ENCODE peak calls at places on chromosomes 11 and 22, in four cellular contexts. One of them, this sample, is unnamed.
A peak's percentile ranks its signal among the peaks of the same experiment; 100 is the strongest.

GRCh38 chr11:111623527-111624030 is 21.3 kb downstream of the SIK2 start:
- DNase-seq in left ventricle myocardium inferior: no peak
- DNase-seq in fibroblast of lung: no peak
- DNase-seq in left lung: no peak
- DNase-seq in this sample: no peak

GRCh38 chr11:13261600-13262061 is 16.0 kb upstream of the BMAL1 start:
- DNase-seq in left ventricle myocardium inferior: no peak
- DNase-seq in left lung: no peak
- DNase-seq in fibroblast of lung: peak; percentile 87
- DNase-seq in this sample: no peak

GRCh38 chr11:83007909-83008580 is 63.7 kb downstream of the RAB30 start:
- DNase-seq in left lung: peak; percentile 37
- DNase-seq in fibroblast of lung: peak; percentile 43
- DNase-seq in left ventricle myocardium inferior: peak; percentile 55
- DNase-seq in this sample: peak; percentile 66

GRCh38 chr11:56819916-56820315 is 71.4 kb upstream of the OR9G4 start:
- DNase-seq in left lung: no peak
- DNase-seq in left ventricle myocardium inferior: no peak
- DNase-seq in fibroblast of lung: peak; percentile 17
- DNase-seq in this sample: no peak

GRCh38 chr11:6481924-6482275 is 599 bp downstream of the TIMM10B start:
- DNase-seq in fibroblast of lung: no peak
- DNase-seq in left lung: no peak
- DNase-seq in left ventricle myocardium inferior: no peak
- DNase-seq in this sample: no peak

GRCh38 chr11:34234086-34234740 is 123.6 kb downstream of the ABTB2 start:
- DNase-seq in fibroblast of lung: peak; percentile 82
- DNase-seq in left lung: peak; percentile 44
- DNase-seq in left ventricle myocardium inferior: no peak
- DNase-seq in this sample: no peak

GRCh38 chr11:393219-394033 is 583 bp upstream of the PKP3 start:
- DNase-seq in left lung: no peak
- DNase-seq in left ventricle myocardium inferior: no peak
- DNase-seq in fibroblast of lung: peak; percentile 76
- DNase-seq in this sample: no peak

GRCh38 chr11:84316866-84317560 is 1030.8 kb upstream of the CCDC90B start:
- DNase-seq in left ventricle myocardium inferior: no peak
- DNase-seq in left lung: no peak
- DNase-seq in fibroblast of lung: peak; percentile 75
- DNase-seq in this sample: no peak

GRCh38 chr11:132718711-132719641 is 813.3 kb downstream of the OPCML start:
- DNase-seq in fibroblast of lung: peak; percentile 78
- DNase-seq in left lung: no peak
- DNase-seq in left ventricle myocardium inferior: no peak
- DNase-seq in this sample: no peak

GRCh38 chr11:11244470-11245080 is 108.5 kb downstream of the CSNK2A3 start:
- DNase-seq in fibroblast of lung: no peak
- DNase-seq in left lung: no peak
- DNase-seq in left ventricle myocardium inferior: no peak
- DNase-seq in this sample: no peak

GRCh38 chr22:24554316-24555159 is at the start of gene GUCD1:
- DNase-seq in left lung: peak; percentile 51
- DNase-seq in fibroblast of lung: peak; percentile 51
- DNase-seq in left ventricle myocardium inferior: peak; percentile 22
- DNase-seq in this sample: peak; percentile 33

GRCh38 chr22:23530106-23530505 is 50.0 kb downstream of the IGLL1 start:
- DNase-seq in left lung: peak; percentile 20
- DNase-seq in fibroblast of lung: no peak
- DNase-seq in left ventricle myocardium inferior: no peak
- DNase-seq in this sample: no peak

GRCh38 chr11:64918056-64918455 is 1.0 kb upstream of the ATG2A start:
- DNase-seq in left lung: no peak
- DNase-seq in fibroblast of lung: peak; percentile 59
- DNase-seq in left ventricle myocardium inferior: no peak
- DNase-seq in this sample: no peak

GRCh38 chr11:16001899-16002426 is 354.4 kb downstream of the SOX6 start:
- DNase-seq in left lung: peak; percentile 34
- DNase-seq in left ventricle myocardium inferior: no peak
- DNase-seq in fibroblast of lung: peak; percentile 98
- DNase-seq in this sample: no peak
- H3K4me3 ChIP-seq in left lung: no peak overlapping the region
- H3K4me3 ChIP-seq in left ventricle myocardium inferior: no peak overlapping the region
- H3K4me3 ChIP-seq in fibroblast of lung: peak overlapping the region; percentile 23
- H3K4me3 ChIP-seq in this sample: no peak overlapping the region

DNA sequence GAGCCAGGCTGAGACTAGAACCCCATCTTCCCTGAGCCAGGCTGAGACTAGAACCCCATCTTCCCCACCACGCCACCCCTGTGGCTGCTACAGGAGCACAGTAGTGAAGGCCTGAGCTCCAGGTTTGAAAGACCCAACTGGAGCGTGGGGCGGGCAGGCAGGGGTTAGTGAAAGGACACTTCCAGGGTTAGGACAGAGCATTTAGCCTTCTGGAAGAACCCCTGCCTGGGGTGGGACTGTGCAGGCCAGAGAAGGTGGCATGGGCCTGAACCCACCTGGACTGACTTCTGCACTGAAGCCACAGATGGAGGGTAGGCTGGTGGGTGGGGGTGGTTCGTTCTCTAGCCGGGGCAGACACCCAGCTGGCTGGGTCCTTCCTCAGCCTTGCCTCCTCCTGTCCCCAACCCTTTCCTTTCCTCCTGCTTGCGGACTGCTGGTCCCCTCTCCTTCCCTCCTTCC is 24.1 kb downstream of the SUN2 start:
- DNase-seq in left lung: no peak
- DNase-seq in left ventricle myocardium inferior: no peak
- DNase-seq in fibroblast of lung: no peak
- DNase-seq in this sample: no peak
- H3K27ac ChIP-seq in left lung: no peak overlapping the region
- H3K27ac ChIP-seq in left ventricle myocardium inferior: peak overlapping the region; percentile 84
- H3K27ac ChIP-seq in fibroblast of lung: no peak overlapping the region
- H3K27ac ChIP-seq in this sample: peak overlapping the region; percentile 87

DNA sequence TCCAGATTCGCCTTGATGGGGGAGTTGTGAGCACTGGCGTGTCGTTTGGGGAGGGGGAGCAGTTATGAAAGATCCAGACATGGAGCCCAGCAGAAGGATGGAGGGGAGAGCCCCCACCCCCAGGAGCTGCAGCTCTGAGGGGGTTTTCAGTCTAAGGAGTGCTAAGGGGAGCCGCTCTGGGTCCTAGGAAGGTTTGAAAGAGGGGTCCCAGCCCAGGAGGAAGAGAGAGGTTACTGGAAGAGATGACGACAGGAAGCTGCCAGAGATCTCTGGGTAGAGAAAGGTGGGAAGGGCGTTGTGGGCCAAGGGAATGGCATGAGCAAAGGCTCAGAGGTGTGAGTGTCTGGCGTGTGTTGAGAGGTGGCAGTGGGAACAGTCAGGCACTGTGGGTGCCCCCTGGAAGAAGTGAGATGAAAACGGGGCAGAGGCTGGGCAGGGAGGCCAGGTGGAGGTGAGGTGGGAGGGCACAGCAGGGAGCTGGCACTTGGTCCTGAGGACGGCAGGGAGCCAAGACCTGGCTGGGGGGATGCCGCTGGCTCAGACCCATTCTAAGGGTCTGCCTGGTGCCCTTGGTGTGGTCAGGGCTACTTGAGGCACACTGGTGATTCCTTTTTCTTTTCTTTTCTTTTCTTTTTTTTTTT is 1.8 kb downstream of the MGAT3 start:
- DNase-seq in left lung: no peak
- DNase-seq in fibroblast of lung: no peak
- DNase-seq in left ventricle myocardium inferior: no peak
- DNase-seq in this sample: no peak
- H3K4me3 ChIP-seq in left lung: peak overlapping the region; percentile 37
- H3K4me3 ChIP-seq in fibroblast of lung: no peak overlapping the region
- H3K4me3 ChIP-seq in left ventricle myocardium inferior: peak overlapping the region; percentile 75
- H3K4me3 ChIP-seq in this sample: no peak overlapping the region

GRCh38 chr11:120695426-120695825 is 183.9 kb downstream of the GRIK4 start:
- DNase-seq in fibroblast of lung: no peak
- DNase-seq in left lung: no peak
- DNase-seq in left ventricle myocardium inferior: no peak
- DNase-seq in this sample: no peak

GRCh38 chr11:120694706-120695105 is 183.2 kb downstream of the GRIK4 start:
- DNase-seq in fibroblast of lung: no peak
- DNase-seq in left lung: no peak
- DNase-seq in left ventricle myocardium inferior: no peak
- DNase-seq in this sample: no peak

GRCh38 chr11:120696597-120696996 is 185.0 kb downstream of the GRIK4 start:
- DNase-seq in left ventricle myocardium inferior: no peak
- DNase-seq in left lung: no peak
- DNase-seq in fibroblast of lung: no peak
- DNase-seq in this sample: no peak

GRCh38 chr11:120702656-120703055 is 191.1 kb downstream of the GRIK4 start:
- DNase-seq in left ventricle myocardium inferior: no peak
- DNase-seq in fibroblast of lung: no peak
- DNase-seq in left lung: no peak
- DNase-seq in this sample: no peak

GRCh38 chr11:120698918-120699317 is 187.4 kb downstream of the GRIK4 start:
- DNase-seq in left ventricle myocardium inferior: no peak
- DNase-seq in left lung: no peak
- DNase-seq in fibroblast of lung: no peak
- DNase-seq in this sample: no peak
- H3K27ac ChIP-seq in left ventricle myocardium inferior: no peak overlapping the region
- H3K27ac ChIP-seq in left lung: no peak overlapping the region
- H3K27ac ChIP-seq in fibroblast of lung: no peak overlapping the region
- H3K27ac ChIP-seq in this sample: no peak overlapping the region

GRCh38 chr22:37167981-37168647 is 18.4 kb upstream of the IL2RB start:
- DNase-seq in left ventricle myocardium inferior: no peak
- DNase-seq in left lung: peak; percentile 10
- DNase-seq in fibroblast of lung: no peak
- DNase-seq in this sample: no peak
- H3K4me3 ChIP-seq in left ventricle myocardium inferior: no peak overlapping the region
- H3K4me3 ChIP-seq in left lung: no peak overlapping the region
- H3K4me3 ChIP-seq in fibroblast of lung: no peak overlapping the region
- H3K4me3 ChIP-seq in this sample: no peak overlapping the region

DNA sequence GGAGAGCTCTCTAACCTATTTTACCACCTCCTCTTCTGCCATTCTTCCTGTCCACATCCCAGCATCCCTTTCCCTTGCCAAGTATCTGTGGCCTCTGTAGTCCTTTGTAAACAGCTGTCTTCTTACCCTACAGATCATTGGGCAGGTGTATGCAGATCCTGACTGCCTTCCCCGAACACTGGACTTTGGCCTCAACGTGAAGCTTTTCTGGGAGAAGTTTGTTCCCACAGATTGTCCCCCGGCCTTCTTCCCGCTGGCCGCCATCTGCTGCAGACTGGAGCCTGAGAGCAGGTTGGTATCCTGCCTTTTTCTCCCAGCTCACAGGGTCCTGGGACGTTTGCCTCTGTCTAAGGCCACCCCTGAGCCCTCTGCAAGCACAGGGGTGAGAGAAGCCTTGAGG is 17.3 kb downstream of the PIK3IP1 start:
- DNase-seq in left ventricle myocardium inferior: no peak
- DNase-seq in fibroblast of lung: no peak
- DNase-seq in left lung: no peak
- DNase-seq in this sample: peak; percentile 40
- H3K27ac ChIP-seq in left ventricle myocardium inferior: no peak overlapping the region
- H3K27ac ChIP-seq in fibroblast of lung: no peak overlapping the region
- H3K27ac ChIP-seq in left lung: peak overlapping the region; percentile 18
- H3K27ac ChIP-seq in this sample: no peak overlapping the region

DNA sequence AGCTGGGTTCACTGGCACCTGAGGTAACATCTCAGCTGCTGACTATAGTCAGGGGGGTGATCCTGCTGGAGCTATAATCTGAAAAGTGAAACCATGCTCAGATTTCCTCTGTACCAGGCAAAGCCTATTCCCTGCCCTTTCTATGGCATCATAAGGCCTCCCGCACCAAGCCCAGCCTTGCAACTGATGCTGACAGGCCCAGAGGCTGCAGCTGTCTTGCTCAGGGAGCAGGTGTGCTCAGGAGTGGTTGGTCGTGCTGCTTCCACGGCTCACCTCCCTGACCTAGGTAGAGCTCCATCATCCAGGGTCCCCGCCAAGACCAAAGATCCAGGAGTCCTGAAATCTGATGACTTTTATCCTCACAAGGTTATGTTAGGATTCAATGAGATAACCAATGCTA is 121.7 kb downstream of the FEZ1 start:
- DNase-seq in fibroblast of lung: no peak
- DNase-seq in left ventricle myocardium inferior: no peak
- DNase-seq in left lung: no peak
- DNase-seq in this sample: no peak
- H3K4me3 ChIP-seq in fibroblast of lung: no peak overlapping the region
- H3K4me3 ChIP-seq in left ventricle myocardium inferior: no peak overlapping the region
- H3K4me3 ChIP-seq in left lung: no peak overlapping the region
- H3K4me3 ChIP-seq in this sample: no peak overlapping the region

GRCh38 chr11:117075186-117075585 is 23.0 kb downstream of the SIK3 start:
- DNase-seq in fibroblast of lung: peak; percentile 69
- DNase-seq in left ventricle myocardium inferior: no peak
- DNase-seq in left lung: no peak
- DNase-seq in this sample: no peak
- H3K27ac ChIP-seq in fibroblast of lung: no peak overlapping the region
- H3K27ac ChIP-seq in left ventricle myocardium inferior: no peak overlapping the region
- H3K27ac ChIP-seq in left lung: no peak overlapping the region
- H3K27ac ChIP-seq in this sample: no peak overlapping the region

This sample was measured in pancreas.